ENCODE peak calls at places on chromosomes 7 and 10, in six cellular contexts. Y is A172, K is cardiac muscle cell, T is activated T-cell treated with anti-CD3 and anti-CD28 coated beads for 4 hours, P is NCI-H1105 treated with DMSO at 0.1 percent for 48 hours, I is endodermal cell. U is an unnamed sample.

GRCh38 chr10:3372284-3372683 is 199.7 kb upstream of the PITRM1 start:
- DNase-seq in Y (no peak), K (no peak), T (no peak), P (no peak), I (no peak), U (peak)

GRCh38 chr7:84780158-84781124 is 406.4 kb downstream of the SEMA3D start:
- DNase-seq in Y (no peak), K (no peak), T (no peak), P (no peak), I (no peak), U (no peak)

GRCh38 chr7:119452401-119452800 is 820.6 kb upstream of the KCND2 start:
- DNase-seq in Y (no peak), K (no peak), T (no peak), P (no peak), I (no peak), U (no peak)

GRCh38 chr7:141511370-141512335 is 39.6 kb upstream of the AGK start:
- DNase-seq in Y (no peak), K (peak), T (no peak), P (no peak), I (peak), U (no peak)

GRCh38 chr10:86688398-86688921 is 20.1 kb downstream of the LDB3 start:
- DNase-seq in Y (peak), K (peak), T (peak), P (peak), I (peak), U (peak)

GRCh38 chr10:124142960-124143359 is 49.6 kb upstream of the CHST15 start:
- DNase-seq in Y (no peak), K (no peak), T (no peak), P (no peak), I (no peak), U (no peak)

GRCh38 chr7:1151653-1152425 is 8.2 kb downstream of the ZFAND2A start:
- DNase-seq in Y (no peak), K (no peak), T (no peak), P (no peak), I (no peak), U (no peak)

GRCh38 chr7:39609462-39610149 is 13.8 kb upstream of the RALA start:
- DNase-seq in Y (no peak), K (peak), T (no peak), P (no peak), I (peak), U (no peak)

GRCh38 chr7:150927954-150928340 is 50.2 kb downstream of the KCNH2 start:
- DNase-seq in Y (peak), K (no peak), T (no peak), P (no peak), I (no peak), U (peak)

GRCh38 chr10:125008689-125009579 is 67.0 kb downstream of the ZRANB1 start:
- DNase-seq in Y (no peak), K (no peak), T (no peak), P (no peak), I (peak), U (no peak)

GRCh38 chr10:86046845-86047460 is 319.6 kb downstream of the GRID1 start:
- DNase-seq in Y (no peak), K (no peak), T (no peak), P (no peak), I (peak), U (no peak)

GRCh38 chr10:45373783-45374450 is at the start of gene ALOX5:
- DNase-seq in Y (peak), K (peak), T (no peak), P (peak), I (peak), U (no peak)